ENCODE peak calls at places on chromosomes 3 and 15, in four cellular contexts. E, C, T and J are unnamed samples.

GRCh38 chr15:63110428-63111026 is 11.1 kb upstream of the LACTB start:
- DNase-seq in E (no peak), T (no peak), C (no peak), J (no peak)

GRCh38 chr3:57852896-57853295 is 96.8 kb downstream of the SLMAP start:
- DNase-seq in T (peak), E (no peak), C (no peak), J (no peak)

GRCh38 chr15:60539881-60540613 is 61.1 kb upstream of the ICE2 start:
- DNase-seq in E (no peak), T (no peak), C (no peak), J (no peak)

GRCh38 chr15:41936649-41937567 is 35.4 kb downstream of the EHD4 start:
- DNase-seq in C (peak), T (no peak), E (no peak), J (no peak)

GRCh38 chr3:182105875-182106274 is 394.1 kb downstream of the SOX2 start:
- DNase-seq in C (no peak), T (peak), E (no peak), J (no peak)

GRCh38 chr3:37739579-37740290 is 121.9 kb upstream of the CTDSPL start:
- DNase-seq in T (no peak), E (no peak), C (no peak), J (peak)

GRCh38 chr3:8343058-8343457 is 158.6 kb upstream of the LMCD1 start:
- DNase-seq in E (no peak), C (no peak), T (no peak), J (no peak)

GRCh38 chr3:66153471-66153870 is 67.3 kb upstream of the SLC25A26 start:
- DNase-seq in E (no peak), C (no peak), T (no peak), J (no peak)

GRCh38 chr3:73762855-73763254 is 138.1 kb upstream of the PDZRN3 start:
- DNase-seq in T (no peak), E (peak), C (no peak), J (no peak)

GRCh38 chr15:44738340-44738984 is 2.1 kb downstream of the TRIM69 start:
- DNase-seq in E (no peak), T (no peak), C (no peak), J (no peak)